ENCODE peak calls at places on chromosome 20, in seven cellular contexts. Y, Z, A, R, H, M and P are unnamed samples.

GRCh38 chr20:51871943-51872342 is 69.6 kb upstream of the SALL4 start:
- DNase-seq in Z (peak; percentile 45), A (no peak), H (no peak), M (no peak), R (no peak), Y (peak; percentile 49), P (no peak)

GRCh38 chr20:23161968-23162696 is 76.0 kb upstream of the CD93 start:
- DNase-seq in Y (no peak), H (no peak), R (peak; percentile 91), Z (peak; percentile 37), M (no peak), A (peak; percentile 76), P (peak; percentile 95)

GRCh38 chr20:50111120-50111828 is 1.7 kb downstream of the UBE2V1 start:
- DNase-seq in Y (no peak), A (no peak), H (no peak), M (no peak), Z (no peak), R (no peak), P (no peak)

GRCh38 chr20:37315293-37316110 is 26.0 kb downstream of the MANBAL start:
- DNase-seq in Y (no peak), M (no peak), H (no peak), R (peak; percentile 46), A (peak; percentile 56), Z (no peak), P (peak; percentile 88)

GRCh38 chr20:36575066-36575743 is 1.8 kb downstream of the TGIF2 start:
- DNase-seq in A (peak; percentile 38), Z (peak; percentile 63), Y (peak; percentile 31), H (no peak), R (peak; percentile 66), M (no peak), P (peak; percentile 65)

GRCh38 chr20:32359633-32360332 is 1.7 kb downstream of the ASXL1 start:
- DNase-seq in A (no peak), Y (no peak), M (no peak), R (peak; percentile 59), Z (no peak), H (no peak), P (no peak)

GRCh38 chr20:1297486-1297885 is 31.4 kb downstream of the SNPH start:
- DNase-seq in Y (no peak), A (no peak), Z (no peak), H (no peak), M (no peak), R (no peak), P (no peak)

GRCh38 chr20:44776977-44777376 is 31.3 kb downstream of the KCNK15 start:
- DNase-seq in Y (peak; percentile 82), M (no peak), H (no peak), Z (peak; percentile 64), R (peak; percentile 39), A (no peak), P (no peak)

GRCh38 chr20:58309607-58310290 is at the start of gene RAB22A:
- DNase-seq in A (peak; percentile 64), Y (peak; percentile 87), M (no peak), Z (peak; percentile 84), H (peak; percentile 12), R (peak; percentile 74), P (peak; percentile 81)

GRCh38 chr20:35743693-35744491 is 1.8 kb upstream of the RBM39 start:
- DNase-seq in Y (peak; percentile 17), A (no peak), Z (no peak), R (peak; percentile 39), M (no peak), H (no peak), P (no peak)

GRCh38 chr20:62475819-62476073 is at the start of gene GATA5:
- DNase-seq in R (no peak), A (no peak), M (no peak), Z (no peak), Y (no peak), H (no peak), P (no peak)

GRCh38 chr20:22568872-22569344 is 15.5 kb downstream of the FOXA2 start:
- DNase-seq in A (no peak), M (no peak), H (no peak), Z (no peak), Y (peak; percentile 25), R (no peak), P (no peak)

GRCh38 chr20:62740286-62741141 is 31.9 kb downstream of the NTSR1 start:
- DNase-seq in M (peak; percentile 42), Z (no peak), H (peak; percentile 11), R (no peak), A (no peak), Y (no peak), P (peak; percentile 70)

GRCh38 chr20:64116541-64117423 is 9.4 kb upstream of the NPBWR2 start:
- DNase-seq in A (no peak), M (no peak), R (no peak), Y (no peak), H (no peak), Z (no peak), P (no peak)